ENCODE peak calls at places on chromosome 3, in nine cellular contexts. One of them, this sample, is unnamed.

GRCh38 chr3:31356941-31357340 is 175.8 kb upstream of the STT3B start:
- DNase-seq in ovary: peak; percentile 36
- DNase-seq in right cardiac atrium: peak; percentile 52
- DNase-seq in fibroblast of pulmonary artery: peak; percentile 31
- DNase-seq in BJ: no peak
- DNase-seq in fibroblast of mammary gland: peak; percentile 69
- DNase-seq in naive thymus-derived CD4-positive, alpha-beta T cell: no peak
- DNase-seq in kidney epithelial cell: no peak
- DNase-seq in bronchial epithelial cell: peak; percentile 51
- DNase-seq in this sample: no peak

GRCh38 chr3:23886311-23886710 is 30.5 kb downstream of the NKIRAS1 start:
- DNase-seq in ovary: no peak
- DNase-seq in right cardiac atrium: no peak
- DNase-seq in fibroblast of pulmonary artery: no peak
- DNase-seq in BJ: no peak
- DNase-seq in fibroblast of mammary gland: no peak
- DNase-seq in naive thymus-derived CD4-positive, alpha-beta T cell: no peak
- DNase-seq in kidney epithelial cell: no peak
- DNase-seq in bronchial epithelial cell: no peak
- DNase-seq in this sample: no peak

GRCh38 chr3:67901681-67902080 is 247.3 kb upstream of the SUCLG2 start:
- DNase-seq in ovary: no peak
- DNase-seq in right cardiac atrium: no peak
- DNase-seq in fibroblast of pulmonary artery: no peak
- DNase-seq in BJ: no peak
- DNase-seq in fibroblast of mammary gland: no peak
- DNase-seq in naive thymus-derived CD4-positive, alpha-beta T cell: no peak
- DNase-seq in kidney epithelial cell: no peak
- DNase-seq in bronchial epithelial cell: no peak
- DNase-seq in this sample: no peak

GRCh38 chr3:60294181-60294580 is 957.1 kb downstream of the FHIT start:
- DNase-seq in ovary: no peak
- DNase-seq in right cardiac atrium: no peak
- DNase-seq in fibroblast of pulmonary artery: peak; percentile 75
- DNase-seq in BJ: no peak
- DNase-seq in fibroblast of mammary gland: peak; percentile 82
- DNase-seq in naive thymus-derived CD4-positive, alpha-beta T cell: no peak
- DNase-seq in kidney epithelial cell: peak; percentile 5
- DNase-seq in bronchial epithelial cell: peak; percentile 3
- DNase-seq in this sample: peak; percentile 83

GRCh38 chr3:57559526-57559925 is 3.5 kb downstream of the PDE12 start:
- DNase-seq in ovary: no peak
- DNase-seq in right cardiac atrium: no peak
- DNase-seq in fibroblast of pulmonary artery: peak; percentile 46
- DNase-seq in BJ: no peak
- DNase-seq in fibroblast of mammary gland: peak; percentile 59
- DNase-seq in naive thymus-derived CD4-positive, alpha-beta T cell: no peak
- DNase-seq in kidney epithelial cell: no peak
- DNase-seq in bronchial epithelial cell: no peak
- DNase-seq in this sample: peak; percentile 19

GRCh38 chr3:36837089-36837488 is 72.7 kb upstream of the DCLK3 start:
- DNase-seq in ovary: no peak
- DNase-seq in right cardiac atrium: no peak
- DNase-seq in fibroblast of pulmonary artery: no peak
- DNase-seq in BJ: no peak
- DNase-seq in fibroblast of mammary gland: no peak
- DNase-seq in naive thymus-derived CD4-positive, alpha-beta T cell: no peak
- DNase-seq in kidney epithelial cell: no peak
- DNase-seq in bronchial epithelial cell: no peak
- DNase-seq in this sample: no peak

GRCh38 chr3:176159796-176160195 is 1037.5 kb downstream of the TBL1XR1 start:
- DNase-seq in ovary: no peak
- DNase-seq in right cardiac atrium: no peak
- DNase-seq in fibroblast of pulmonary artery: no peak
- DNase-seq in BJ: peak; percentile 4
- DNase-seq in fibroblast of mammary gland: no peak
- DNase-seq in naive thymus-derived CD4-positive, alpha-beta T cell: no peak
- DNase-seq in kidney epithelial cell: no peak
- DNase-seq in bronchial epithelial cell: no peak
- DNase-seq in this sample: no peak

GRCh38 chr3:171604370-171604769 is 144.2 kb upstream of the TNIK start:
- DNase-seq in ovary: no peak
- DNase-seq in right cardiac atrium: no peak
- DNase-seq in fibroblast of pulmonary artery: no peak
- DNase-seq in BJ: no peak
- DNase-seq in fibroblast of mammary gland: no peak
- DNase-seq in naive thymus-derived CD4-positive, alpha-beta T cell: no peak
- DNase-seq in kidney epithelial cell: no peak
- DNase-seq in bronchial epithelial cell: no peak
- DNase-seq in this sample: no peak

GRCh38 chr3:172334743-172335142 is 113.5 kb downstream of the GHSR start:
- DNase-seq in ovary: no peak
- DNase-seq in right cardiac atrium: no peak
- DNase-seq in fibroblast of pulmonary artery: no peak
- DNase-seq in BJ: no peak
- DNase-seq in fibroblast of mammary gland: no peak
- DNase-seq in naive thymus-derived CD4-positive, alpha-beta T cell: no peak
- DNase-seq in kidney epithelial cell: no peak
- DNase-seq in bronchial epithelial cell: peak; percentile 76
- DNase-seq in this sample: no peak

GRCh38 chr3:194330579-194330978 is 20.5 kb downstream of the CPN2 start:
- DNase-seq in ovary: no peak
- DNase-seq in right cardiac atrium: peak; percentile 79
- DNase-seq in fibroblast of pulmonary artery: peak; percentile 72
- DNase-seq in BJ: no peak
- DNase-seq in fibroblast of mammary gland: peak; percentile 72
- DNase-seq in naive thymus-derived CD4-positive, alpha-beta T cell: no peak
- DNase-seq in kidney epithelial cell: no peak
- DNase-seq in bronchial epithelial cell: peak; percentile 92
- DNase-seq in this sample: peak; percentile 71

GRCh38 chr3:110138966-110139555 is 801.7 kb upstream of the DPPA4 start:
- DNase-seq in ovary: no peak
- DNase-seq in right cardiac atrium: no peak
- DNase-seq in fibroblast of pulmonary artery: no peak
- DNase-seq in BJ: no peak
- DNase-seq in fibroblast of mammary gland: no peak
- DNase-seq in naive thymus-derived CD4-positive, alpha-beta T cell: no peak
- DNase-seq in kidney epithelial cell: peak; percentile 7
- DNase-seq in bronchial epithelial cell: peak; percentile 33
- DNase-seq in this sample: no peak

GRCh38 chr3:190169243-190169642 is 48.5 kb upstream of the P3H2 start:
- DNase-seq in ovary: no peak
- DNase-seq in right cardiac atrium: no peak
- DNase-seq in fibroblast of pulmonary artery: no peak
- DNase-seq in BJ: no peak
- DNase-seq in fibroblast of mammary gland: no peak
- DNase-seq in naive thymus-derived CD4-positive, alpha-beta T cell: no peak
- DNase-seq in kidney epithelial cell: no peak
- DNase-seq in bronchial epithelial cell: no peak
- DNase-seq in this sample: no peak

GRCh38 chr3:79497447-79498111 is 270.2 kb downstream of the ROBO1 start:
- DNase-seq in ovary: no peak
- DNase-seq in right cardiac atrium: no peak
- DNase-seq in fibroblast of pulmonary artery: peak; percentile 47
- DNase-seq in BJ: no peak
- DNase-seq in fibroblast of mammary gland: peak; percentile 23
- DNase-seq in naive thymus-derived CD4-positive, alpha-beta T cell: no peak
- DNase-seq in kidney epithelial cell: no peak
- DNase-seq in bronchial epithelial cell: peak; percentile 26
- DNase-seq in this sample: no peak

GRCh38 chr3:100002599-100003350 is 111.5 kb downstream of the FILIP1L start:
- DNase-seq in ovary: no peak
- DNase-seq in right cardiac atrium: no peak
- DNase-seq in fibroblast of pulmonary artery: peak; percentile 87
- DNase-seq in BJ: peak; percentile 71
- DNase-seq in fibroblast of mammary gland: peak; percentile 90
- DNase-seq in naive thymus-derived CD4-positive, alpha-beta T cell: no peak
- DNase-seq in kidney epithelial cell: peak; percentile 98
- DNase-seq in bronchial epithelial cell: peak; percentile 99
- DNase-seq in this sample: peak; percentile 90

GRCh38 chr3:187102073-187102634 is 37.1 kb downstream of the RPL39L start:
- DNase-seq in ovary: no peak
- DNase-seq in right cardiac atrium: no peak
- DNase-seq in fibroblast of pulmonary artery: no peak
- DNase-seq in BJ: no peak
- DNase-seq in fibroblast of mammary gland: no peak
- DNase-seq in naive thymus-derived CD4-positive, alpha-beta T cell: no peak
- DNase-seq in kidney epithelial cell: no peak
- DNase-seq in bronchial epithelial cell: no peak
- DNase-seq in this sample: no peak

GRCh38 chr3:194574639-194575483 is 58.4 kb downstream of the TMEM44 start:
- DNase-seq in ovary: no peak
- DNase-seq in right cardiac atrium: peak; percentile 60
- DNase-seq in fibroblast of pulmonary artery: peak; percentile 82
- DNase-seq in BJ: no peak
- DNase-seq in fibroblast of mammary gland: peak; percentile 92
- DNase-seq in naive thymus-derived CD4-positive, alpha-beta T cell: no peak
- DNase-seq in kidney epithelial cell: no peak
- DNase-seq in bronchial epithelial cell: peak; percentile 82
- DNase-seq in this sample: no peak

GRCh38 chr3:127422663-127423375 is 135.0 kb upstream of the PRR20G start:
- DNase-seq in ovary: no peak
- DNase-seq in right cardiac atrium: no peak
- DNase-seq in fibroblast of pulmonary artery: no peak
- DNase-seq in BJ: no peak
- DNase-seq in fibroblast of mammary gland: no peak
- DNase-seq in naive thymus-derived CD4-positive, alpha-beta T cell: no peak
- DNase-seq in kidney epithelial cell: no peak
- DNase-seq in bronchial epithelial cell: no peak
- DNase-seq in this sample: no peak

GRCh38 chr3:127425505-127426443 is 137.9 kb upstream of the PRR20G start:
- DNase-seq in ovary: no peak
- DNase-seq in right cardiac atrium: no peak
- DNase-seq in fibroblast of pulmonary artery: no peak
- DNase-seq in BJ: no peak
- DNase-seq in fibroblast of mammary gland: no peak
- DNase-seq in naive thymus-derived CD4-positive, alpha-beta T cell: no peak
- DNase-seq in kidney epithelial cell: no peak
- DNase-seq in bronchial epithelial cell: no peak
- DNase-seq in this sample: no peak

GRCh38 chr3:127423856-127424765 is 136.3 kb upstream of the PRR20G start:
- DNase-seq in ovary: no peak
- DNase-seq in right cardiac atrium: no peak
- DNase-seq in fibroblast of pulmonary artery: no peak
- DNase-seq in BJ: no peak
- DNase-seq in fibroblast of mammary gland: no peak
- DNase-seq in naive thymus-derived CD4-positive, alpha-beta T cell: no peak
- DNase-seq in kidney epithelial cell: no peak
- DNase-seq in bronchial epithelial cell: no peak
- DNase-seq in this sample: no peak

GRCh38 chr3:127426444-127427168 is 138.8 kb upstream of the PRR20G start:
- DNase-seq in ovary: no peak
- DNase-seq in right cardiac atrium: no peak
- DNase-seq in fibroblast of pulmonary artery: no peak
- DNase-seq in BJ: no peak
- DNase-seq in fibroblast of mammary gland: no peak
- DNase-seq in naive thymus-derived CD4-positive, alpha-beta T cell: no peak
- DNase-seq in kidney epithelial cell: no peak
- DNase-seq in bronchial epithelial cell: no peak
- DNase-seq in this sample: no peak

GRCh38 chr3:127424766-127425504 is 137.1 kb upstream of the PRR20G start:
- DNase-seq in ovary: no peak
- DNase-seq in right cardiac atrium: no peak
- DNase-seq in fibroblast of pulmonary artery: no peak
- DNase-seq in BJ: no peak
- DNase-seq in fibroblast of mammary gland: no peak
- DNase-seq in naive thymus-derived CD4-positive, alpha-beta T cell: no peak
- DNase-seq in kidney epithelial cell: no peak
- DNase-seq in bronchial epithelial cell: no peak
- DNase-seq in this sample: no peak
- H3K4me3 ChIP-seq in ovary: no peak overlapping the region
- H3K4me3 ChIP-seq in right cardiac atrium: no peak overlapping the region
- H3K4me3 ChIP-seq in fibroblast of pulmonary artery: no peak overlapping the region
- H3K4me3 ChIP-seq in BJ: no peak overlapping the region
- H3K4me3 ChIP-seq in fibroblast of mammary gland: no peak overlapping the region
- H3K4me3 ChIP-seq in naive thymus-derived CD4-positive, alpha-beta T cell: no peak overlapping the region
- H3K4me3 ChIP-seq in kidney epithelial cell: no peak overlapping the region
- H3K4me3 ChIP-seq in bronchial epithelial cell: no peak overlapping the region
- H3K4me3 ChIP-seq in this sample: no peak overlapping the region

GRCh38 chr3:184786271-184787010 is 25.5 kb upstream of the VPS8 start:
- DNase-seq in ovary: peak; percentile 56
- DNase-seq in right cardiac atrium: peak; percentile 83
- DNase-seq in fibroblast of pulmonary artery: peak; percentile 84
- DNase-seq in BJ: peak; percentile 83
- DNase-seq in fibroblast of mammary gland: peak; percentile 83
- DNase-seq in naive thymus-derived CD4-positive, alpha-beta T cell: no peak
- DNase-seq in kidney epithelial cell: no peak
- DNase-seq in bronchial epithelial cell: no peak
- DNase-seq in this sample: peak; percentile 73
- H3K4me3 ChIP-seq in ovary: no peak overlapping the region
- H3K4me3 ChIP-seq in right cardiac atrium: peak overlapping the region; percentile 5
- H3K4me3 ChIP-seq in fibroblast of pulmonary artery: peak overlapping the region; percentile 17
- H3K4me3 ChIP-seq in BJ: peak overlapping the region; percentile 1
- H3K4me3 ChIP-seq in fibroblast of mammary gland: no peak overlapping the region
- H3K4me3 ChIP-seq in naive thymus-derived CD4-positive, alpha-beta T cell: no peak overlapping the region
- H3K4me3 ChIP-seq in kidney epithelial cell: no peak overlapping the region
- H3K4me3 ChIP-seq in bronchial epithelial cell: no peak overlapping the region
- H3K4me3 ChIP-seq in this sample: peak overlapping the region; percentile 3

DNA sequence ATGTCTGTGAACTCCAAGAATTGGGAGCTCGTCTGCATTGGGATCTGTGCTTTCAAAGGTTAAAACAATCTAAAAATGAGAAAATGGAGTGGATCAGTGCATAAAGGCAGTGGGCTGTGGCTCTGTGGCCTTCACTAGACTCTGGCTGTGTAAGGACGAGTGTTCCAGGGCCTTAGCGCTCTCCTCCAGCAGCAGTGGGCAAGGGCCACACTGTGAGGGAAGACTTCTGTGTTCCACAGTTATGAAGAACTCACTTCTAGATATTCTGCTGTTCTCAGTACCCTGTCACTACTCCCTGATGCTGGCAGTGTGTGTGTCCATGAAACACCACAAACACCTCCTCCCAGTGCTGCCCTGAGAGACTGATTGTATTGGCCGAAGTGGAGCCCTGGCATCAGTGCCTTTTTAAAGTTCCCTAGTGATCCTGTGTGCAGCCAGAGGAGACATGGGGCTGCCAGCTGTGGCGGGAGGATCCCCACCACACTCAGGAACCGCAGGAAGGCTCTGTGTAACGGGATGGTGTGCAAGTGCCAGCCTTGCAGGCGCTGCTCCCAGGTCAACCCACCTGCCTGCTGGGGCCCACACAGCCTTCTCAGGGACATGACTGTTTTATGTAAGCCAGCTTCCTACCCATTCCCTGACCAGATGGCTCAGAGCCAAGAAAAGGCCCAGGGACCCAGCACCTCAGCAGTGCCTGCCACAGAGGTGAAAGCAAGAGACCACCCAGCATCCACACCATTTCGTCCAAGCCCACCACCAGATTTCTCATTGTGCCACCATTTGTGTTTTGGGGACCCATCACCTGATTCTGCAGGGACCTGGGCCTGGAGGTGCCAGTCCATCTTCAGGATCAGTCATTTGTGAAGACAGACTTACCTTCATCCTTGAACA is 40.4 kb downstream of the ABTB1 start:
- DNase-seq in ovary: no peak
- DNase-seq in right cardiac atrium: peak; percentile 58
- DNase-seq in fibroblast of pulmonary artery: no peak
- DNase-seq in BJ: no peak
- DNase-seq in fibroblast of mammary gland: no peak
- DNase-seq in naive thymus-derived CD4-positive, alpha-beta T cell: no peak
- DNase-seq in kidney epithelial cell: no peak
- DNase-seq in bronchial epithelial cell: no peak
- DNase-seq in this sample: no peak
- H3K4me3 ChIP-seq in ovary: no peak overlapping the region
- H3K4me3 ChIP-seq in right cardiac atrium: no peak overlapping the region
- H3K4me3 ChIP-seq in fibroblast of pulmonary artery: no peak overlapping the region
- H3K4me3 ChIP-seq in BJ: no peak overlapping the region
- H3K4me3 ChIP-seq in fibroblast of mammary gland: no peak overlapping the region
- H3K4me3 ChIP-seq in naive thymus-derived CD4-positive, alpha-beta T cell: no peak overlapping the region
- H3K4me3 ChIP-seq in kidney epithelial cell: no peak overlapping the region
- H3K4me3 ChIP-seq in bronchial epithelial cell: no peak overlapping the region
- H3K4me3 ChIP-seq in this sample: no peak overlapping the region

GRCh38 chr3:114152519-114153151 is 26.2 kb downstream of the DRD3 start:
- DNase-seq in ovary: peak; percentile 77
- DNase-seq in right cardiac atrium: peak; percentile 92
- DNase-seq in fibroblast of pulmonary artery: peak; percentile 85
- DNase-seq in BJ: peak; percentile 22
- DNase-seq in fibroblast of mammary gland: peak; percentile 72
- DNase-seq in naive thymus-derived CD4-positive, alpha-beta T cell: peak; percentile 72
- DNase-seq in kidney epithelial cell: peak; percentile 67
- DNase-seq in bronchial epithelial cell: peak; percentile 67
- DNase-seq in this sample: peak; percentile 24
- H3K4me3 ChIP-seq in ovary: peak overlapping the region; percentile 46
- H3K4me3 ChIP-seq in right cardiac atrium: peak overlapping the region; percentile 37
- H3K4me3 ChIP-seq in fibroblast of pulmonary artery: peak overlapping the region; percentile 52
- H3K4me3 ChIP-seq in BJ: peak overlapping the region; percentile 47
- H3K4me3 ChIP-seq in fibroblast of mammary gland: peak overlapping the region; percentile 44
- H3K4me3 ChIP-seq in naive thymus-derived CD4-positive, alpha-beta T cell: peak overlapping the region; percentile 55
- H3K4me3 ChIP-seq in kidney epithelial cell: peak overlapping the region; percentile 31
- H3K4me3 ChIP-seq in bronchial epithelial cell: peak overlapping the region; percentile 29
- H3K4me3 ChIP-seq in this sample: peak overlapping the region; percentile 53